ENCODE peak calls at places on chromosomes 13 and 19, in nine cellular contexts. One of them, this sample, is unnamed.

GRCh38 chr19:58033741-58034475 is at the start of gene ZSCAN1:
- DNase-seq in HCT116: no peak
- DNase-seq in tibial artery: peak; percentile 75
- DNase-seq in colonic mucosa: peak; percentile 78
- DNase-seq in ovary: peak; percentile 84
- DNase-seq in hepatocyte: peak; percentile 97
- DNase-seq in mesendoderm: peak; percentile 97
- DNase-seq in heart left ventricle: peak; percentile 93
- DNase-seq in heart right ventricle: peak; percentile 95
- DNase-seq in this sample: peak; percentile 70

GRCh38 chr19:16542894-16543498 is 759 bp upstream of the CHERP start:
- DNase-seq in colonic mucosa: no peak
- DNase-seq in heart left ventricle: no peak
- DNase-seq in heart right ventricle: no peak
- DNase-seq in ovary: no peak
- DNase-seq in mesendoderm: peak; percentile 10
- DNase-seq in hepatocyte: no peak
- DNase-seq in HCT116: no peak
- DNase-seq in tibial artery: no peak
- DNase-seq in this sample: no peak

GRCh38 chr13:21625366-21625765 is 21.4 kb upstream of the MICU2 start:
- DNase-seq in ovary: no peak
- DNase-seq in mesendoderm: peak; percentile 58
- DNase-seq in heart right ventricle: no peak
- DNase-seq in heart left ventricle: no peak
- DNase-seq in tibial artery: no peak
- DNase-seq in hepatocyte: peak; percentile 42
- DNase-seq in HCT116: peak; percentile 59
- DNase-seq in colonic mucosa: peak; percentile 29
- DNase-seq in this sample: no peak

GRCh38 chr19:49017666-49018351 is 918 bp upstream of the LHB start:
- DNase-seq in ovary: peak; percentile 62
- DNase-seq in hepatocyte: peak; percentile 71
- DNase-seq in colonic mucosa: peak; percentile 43
- DNase-seq in tibial artery: no peak
- DNase-seq in heart right ventricle: peak; percentile 55
- DNase-seq in HCT116: peak; percentile 60
- DNase-seq in mesendoderm: peak; percentile 73
- DNase-seq in heart left ventricle: peak; percentile 31
- DNase-seq in this sample: peak; percentile 67

GRCh38 chr19:36973021-36973843 is 57.1 kb downstream of the ZNF568 start:
- DNase-seq in ovary: peak; percentile 82
- DNase-seq in colonic mucosa: peak; percentile 92
- DNase-seq in heart left ventricle: peak; percentile 88
- DNase-seq in heart right ventricle: peak; percentile 89
- DNase-seq in mesendoderm: peak; percentile 89
- DNase-seq in HCT116: no peak
- DNase-seq in hepatocyte: no peak
- DNase-seq in tibial artery: peak; percentile 91
- DNase-seq in this sample: peak; percentile 86

GRCh38 chr13:79780240-79780639 is 299.3 kb downstream of the NDFIP2 start:
- DNase-seq in HCT116: no peak
- DNase-seq in heart right ventricle: no peak
- DNase-seq in ovary: no peak
- DNase-seq in hepatocyte: no peak
- DNase-seq in mesendoderm: no peak
- DNase-seq in colonic mucosa: no peak
- DNase-seq in heart left ventricle: no peak
- DNase-seq in tibial artery: no peak
- DNase-seq in this sample: no peak

GRCh38 chr13:49300716-49301589 is 53.2 kb downstream of the CDADC1 start:
- DNase-seq in tibial artery: peak; percentile 78
- DNase-seq in mesendoderm: peak; percentile 74
- DNase-seq in hepatocyte: peak; percentile 74
- DNase-seq in heart right ventricle: no peak
- DNase-seq in heart left ventricle: peak; percentile 54
- DNase-seq in colonic mucosa: peak; percentile 69
- DNase-seq in HCT116: peak; percentile 42
- DNase-seq in ovary: peak; percentile 60
- DNase-seq in this sample: peak; percentile 57

GRCh38 chr13:56457535-56458200 is 683.0 kb upstream of the PRR20A start:
- DNase-seq in tibial artery: no peak
- DNase-seq in hepatocyte: no peak
- DNase-seq in heart left ventricle: no peak
- DNase-seq in colonic mucosa: no peak
- DNase-seq in heart right ventricle: no peak
- DNase-seq in mesendoderm: no peak
- DNase-seq in HCT116: no peak
- DNase-seq in ovary: no peak
- DNase-seq in this sample: no peak

GRCh38 chr19:32404939-32405430 is 585 bp upstream of the DPY19L3 start:
- DNase-seq in hepatocyte: peak; percentile 58
- DNase-seq in colonic mucosa: peak; percentile 61
- DNase-seq in ovary: peak; percentile 83
- DNase-seq in heart left ventricle: peak; percentile 71
- DNase-seq in mesendoderm: no peak
- DNase-seq in tibial artery: peak; percentile 84
- DNase-seq in heart right ventricle: peak; percentile 80
- DNase-seq in HCT116: no peak
- DNase-seq in this sample: peak; percentile 77

GRCh38 chr19:3250675-3251074 is 26.2 kb downstream of the CELF5 start:
- DNase-seq in tibial artery: no peak
- DNase-seq in heart right ventricle: no peak
- DNase-seq in HCT116: peak; percentile 42
- DNase-seq in mesendoderm: peak; percentile 15
- DNase-seq in hepatocyte: no peak
- DNase-seq in colonic mucosa: peak; percentile 30
- DNase-seq in ovary: no peak
- DNase-seq in heart left ventricle: no peak
- DNase-seq in this sample: no peak

GRCh38 chr13:44309771-44310767 is 63.6 kb upstream of the SERP2 start:
- DNase-seq in heart left ventricle: peak; percentile 75
- DNase-seq in colonic mucosa: peak; percentile 89
- DNase-seq in tibial artery: no peak
- DNase-seq in mesendoderm: no peak
- DNase-seq in heart right ventricle: peak; percentile 29
- DNase-seq in hepatocyte: no peak
- DNase-seq in HCT116: no peak
- DNase-seq in ovary: no peak
- DNase-seq in this sample: no peak

GRCh38 chr19:19447536-19448237 is 42.2 kb downstream of the GATAD2A start:
- DNase-seq in ovary: no peak
- DNase-seq in colonic mucosa: no peak
- DNase-seq in hepatocyte: no peak
- DNase-seq in heart left ventricle: no peak
- DNase-seq in heart right ventricle: no peak
- DNase-seq in HCT116: no peak
- DNase-seq in tibial artery: no peak
- DNase-seq in mesendoderm: no peak
- DNase-seq in this sample: no peak

GRCh38 chr13:35208587-35208986 is 266.5 kb downstream of the NBEA start:
- DNase-seq in hepatocyte: no peak
- DNase-seq in ovary: no peak
- DNase-seq in colonic mucosa: no peak
- DNase-seq in heart left ventricle: no peak
- DNase-seq in HCT116: no peak
- DNase-seq in heart right ventricle: no peak
- DNase-seq in mesendoderm: no peak
- DNase-seq in tibial artery: no peak
- DNase-seq in this sample: no peak

GRCh38 chr13:42832341-42833153 is 51.2 kb downstream of the FAM216B start:
- DNase-seq in mesendoderm: no peak
- DNase-seq in colonic mucosa: no peak
- DNase-seq in tibial artery: no peak
- DNase-seq in ovary: peak; percentile 49
- DNase-seq in hepatocyte: peak; percentile 20
- DNase-seq in HCT116: no peak
- DNase-seq in heart left ventricle: no peak
- DNase-seq in heart right ventricle: no peak
- DNase-seq in this sample: no peak

DNA sequence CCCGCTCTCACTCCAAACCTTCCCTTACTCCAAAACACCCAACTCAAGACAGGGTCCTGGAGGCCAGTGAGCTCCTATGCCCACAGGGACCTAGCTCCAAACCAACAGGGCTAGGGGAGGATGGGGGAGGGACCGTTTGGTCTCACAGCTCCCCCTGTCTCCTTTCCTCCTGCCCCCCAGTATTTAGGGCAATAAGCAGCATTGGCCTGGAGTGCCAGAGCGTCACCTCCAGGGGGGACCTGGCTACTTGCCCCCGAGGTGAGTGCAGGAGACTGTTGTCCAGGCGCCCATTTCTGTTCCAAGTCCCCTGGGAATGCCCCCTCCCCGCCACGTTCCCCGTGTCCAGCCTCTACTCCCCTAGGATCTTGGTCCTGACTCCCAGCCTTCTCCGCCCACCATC is 792 bp downstream of the RETN start:
- DNase-seq in hepatocyte: no peak
- DNase-seq in HCT116: no peak
- DNase-seq in heart right ventricle: no peak
- DNase-seq in heart left ventricle: no peak
- DNase-seq in tibial artery: no peak
- DNase-seq in mesendoderm: no peak
- DNase-seq in ovary: no peak
- DNase-seq in colonic mucosa: no peak
- DNase-seq in this sample: no peak
- H3K4me3 ChIP-seq in hepatocyte: no peak overlapping the region
- H3K4me3 ChIP-seq in HCT116: no peak overlapping the region
- H3K4me3 ChIP-seq in heart right ventricle: no peak overlapping the region
- H3K4me3 ChIP-seq in heart left ventricle: no peak overlapping the region
- H3K4me3 ChIP-seq in tibial artery: no peak overlapping the region
- H3K4me3 ChIP-seq in mesendoderm: no peak overlapping the region
- H3K4me3 ChIP-seq in ovary: no peak overlapping the region
- H3K4me3 ChIP-seq in colonic mucosa: no peak overlapping the region
- H3K4me3 ChIP-seq in this sample: peak overlapping the region; percentile 33

GRCh38 chr13:113041821-113042335 is 63.7 kb upstream of the F7 start:
- DNase-seq in heart left ventricle: no peak
- DNase-seq in heart right ventricle: peak; percentile 7
- DNase-seq in ovary: no peak
- DNase-seq in HCT116: no peak
- DNase-seq in tibial artery: no peak
- DNase-seq in colonic mucosa: no peak
- DNase-seq in mesendoderm: no peak
- DNase-seq in hepatocyte: no peak
- DNase-seq in this sample: no peak
- H3K27me3 ChIP-seq in heart left ventricle: no peaks in the 10 kb centered on the region
- H3K27me3 ChIP-seq in heart right ventricle: no peaks in the 10 kb centered on the region
- H3K27me3 ChIP-seq in ovary: no peaks in the 10 kb centered on the region
- H3K27me3 ChIP-seq in HCT116: no peaks in the 10 kb centered on the region
- H3K27me3 ChIP-seq in tibial artery: no peaks in the 10 kb centered on the region
- H3K27me3 ChIP-seq in colonic mucosa: no peaks in the 10 kb centered on the region
- H3K27me3 ChIP-seq in mesendoderm: no peaks in the 10 kb centered on the region
- H3K27me3 ChIP-seq in hepatocyte: no peaks in the 10 kb centered on the region
- H3K27me3 ChIP-seq in this sample: no peaks in the 10 kb centered on the region

GRCh38 chr19:9308091-9308490 is 1.5 kb downstream of the ZNF699 start:
- DNase-seq in HCT116: no peak
- DNase-seq in tibial artery: no peak
- DNase-seq in ovary: no peak
- DNase-seq in heart left ventricle: no peak
- DNase-seq in hepatocyte: no peak
- DNase-seq in heart right ventricle: no peak
- DNase-seq in mesendoderm: no peak
- DNase-seq in colonic mucosa: no peak
- DNase-seq in this sample: no peak
- H3K4me3 ChIP-seq in HCT116: no peak overlapping the region
- H3K4me3 ChIP-seq in tibial artery: peak overlapping the region; percentile 69
- H3K4me3 ChIP-seq in ovary: peak overlapping the region; percentile 97
- H3K4me3 ChIP-seq in heart left ventricle: peak overlapping the region; percentile 99
- H3K4me3 ChIP-seq in hepatocyte: no peak overlapping the region
- H3K4me3 ChIP-seq in heart right ventricle: peak overlapping the region; percentile 73
- H3K4me3 ChIP-seq in mesendoderm: no peak overlapping the region
- H3K4me3 ChIP-seq in colonic mucosa: no peak overlapping the region
- H3K4me3 ChIP-seq in this sample: peak overlapping the region; percentile 91

GRCh38 chr19:1286451-1286858 is 782 bp downstream of the EFNA2 start:
- DNase-seq in heart left ventricle: no peak
- DNase-seq in HCT116: no peak
- DNase-seq in ovary: no peak
- DNase-seq in tibial artery: no peak
- DNase-seq in colonic mucosa: no peak
- DNase-seq in hepatocyte: no peak
- DNase-seq in mesendoderm: no peak
- DNase-seq in heart right ventricle: no peak
- DNase-seq in this sample: no peak

GRCh38 chr19:1286859-1287621 is 1.4 kb downstream of the EFNA2 start:
- DNase-seq in heart right ventricle: no peak
- DNase-seq in ovary: no peak
- DNase-seq in heart left ventricle: no peak
- DNase-seq in tibial artery: no peak
- DNase-seq in mesendoderm: no peak
- DNase-seq in colonic mucosa: peak; percentile 42
- DNase-seq in hepatocyte: no peak
- DNase-seq in HCT116: no peak
- DNase-seq in this sample: no peak

GRCh38 chr19:1289395-1290244 is 3.9 kb downstream of the EFNA2 start:
- DNase-seq in mesendoderm: no peak
- DNase-seq in HCT116: no peak
- DNase-seq in colonic mucosa: no peak
- DNase-seq in hepatocyte: no peak
- DNase-seq in tibial artery: no peak
- DNase-seq in heart right ventricle: no peak
- DNase-seq in heart left ventricle: no peak
- DNase-seq in ovary: no peak
- DNase-seq in this sample: no peak

GRCh38 chr19:1288528-1289394 is 3.1 kb downstream of the EFNA2 start:
- DNase-seq in hepatocyte: no peak
- DNase-seq in colonic mucosa: no peak
- DNase-seq in HCT116: no peak
- DNase-seq in heart right ventricle: no peak
- DNase-seq in tibial artery: no peak
- DNase-seq in mesendoderm: no peak
- DNase-seq in ovary: no peak
- DNase-seq in heart left ventricle: no peak
- DNase-seq in this sample: no peak

GRCh38 chr19:1287622-1288527 is 2.2 kb downstream of the EFNA2 start:
- DNase-seq in hepatocyte: no peak
- DNase-seq in heart right ventricle: no peak
- DNase-seq in HCT116: no peak
- DNase-seq in tibial artery: no peak
- DNase-seq in ovary: no peak
- DNase-seq in heart left ventricle: no peak
- DNase-seq in colonic mucosa: no peak
- DNase-seq in mesendoderm: no peak
- DNase-seq in this sample: no peak
- H3K27me3 ChIP-seq in hepatocyte: no peaks in the 10 kb centered on the region
- H3K27me3 ChIP-seq in heart right ventricle: peaks cover 85% of the 10 kb centered on the region
- H3K27me3 ChIP-seq in HCT116: no peaks in the 10 kb centered on the region
- H3K27me3 ChIP-seq in tibial artery: peaks cover 3% of the 10 kb centered on the region
- H3K27me3 ChIP-seq in ovary: peaks cover 6% of the 10 kb centered on the region
- H3K27me3 ChIP-seq in heart left ventricle: peaks cover 93% of the 10 kb centered on the region
- H3K27me3 ChIP-seq in colonic mucosa: peaks cover 17% of the 10 kb centered on the region
- H3K27me3 ChIP-seq in mesendoderm: no peaks in the 10 kb centered on the region
- H3K27me3 ChIP-seq in this sample: peaks cover 89% of the 10 kb centered on the region

DNA sequence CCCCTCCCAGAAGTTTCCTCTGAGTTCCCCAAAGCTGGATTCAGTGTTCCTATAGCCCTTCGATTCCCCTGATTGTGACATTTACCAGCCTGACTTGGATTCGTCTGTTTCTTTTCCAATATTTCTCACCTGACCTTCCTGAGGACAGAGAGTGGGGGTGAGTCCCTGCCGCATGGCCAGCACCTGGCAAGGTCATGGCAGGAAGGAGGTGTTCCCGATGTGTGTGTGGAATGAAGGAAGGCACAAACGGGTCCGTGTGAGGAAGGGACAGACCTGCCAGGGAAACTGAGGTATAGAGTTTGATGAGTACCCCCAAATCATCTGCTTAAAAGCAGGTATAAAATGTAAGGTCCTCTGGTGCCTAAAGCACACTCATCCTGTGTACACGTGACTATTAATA is 3.3 kb downstream of the COL4A1 start:
- DNase-seq in mesendoderm: no peak
- DNase-seq in heart right ventricle: no peak
- DNase-seq in tibial artery: no peak
- DNase-seq in colonic mucosa: no peak
- DNase-seq in ovary: no peak
- DNase-seq in HCT116: no peak
- DNase-seq in heart left ventricle: peak; percentile 13
- DNase-seq in hepatocyte: no peak
- DNase-seq in this sample: no peak
- H3K4me3 ChIP-seq in mesendoderm: no peak overlapping the region
- H3K4me3 ChIP-seq in heart right ventricle: peak overlapping the region; percentile 96
- H3K4me3 ChIP-seq in tibial artery: peak overlapping the region; percentile 79
- H3K4me3 ChIP-seq in colonic mucosa: no peak overlapping the region
- H3K4me3 ChIP-seq in ovary: no peak overlapping the region
- H3K4me3 ChIP-seq in HCT116: no peak overlapping the region
- H3K4me3 ChIP-seq in heart left ventricle: peak overlapping the region; percentile 84
- H3K4me3 ChIP-seq in hepatocyte: no peak overlapping the region
- H3K4me3 ChIP-seq in this sample: no peak overlapping the region